ENCODE peak calls at places on chromosomes 1 and 21, in six cellular contexts. One of them, this sample, is unnamed.

GRCh38 chr1:174982971-174983689 is 16.6 kb upstream of the CACYBP start:
- DNase-seq in HFF-Myc: no peak
- DNase-seq in astrocyte of the spinal cord: peak
- DNase-seq in colonic mucosa: peak
- DNase-seq in AG09309: no peak
- DNase-seq in astrocyte: no peak
- DNase-seq in this sample: peak

GRCh38 chr1:94806451-94806861 is 13.7 kb upstream of the SLC44A3 start:
- DNase-seq in colonic mucosa: no peak
- DNase-seq in AG09309: no peak
- DNase-seq in astrocyte of the spinal cord: no peak
- DNase-seq in astrocyte: peak
- DNase-seq in HFF-Myc: peak
- DNase-seq in this sample: no peak

GRCh38 chr1:15197591-15198447 is 44.3 kb downstream of the TMEM51 start:
- DNase-seq in astrocyte of the spinal cord: no peak
- DNase-seq in HFF-Myc: no peak
- DNase-seq in astrocyte: no peak
- DNase-seq in AG09309: no peak
- DNase-seq in colonic mucosa: no peak
- DNase-seq in this sample: no peak

GRCh38 chr1:87953732-87954344 is 625.2 kb downstream of the LMO4 start:
- DNase-seq in astrocyte of the spinal cord: peak
- DNase-seq in HFF-Myc: peak
- DNase-seq in colonic mucosa: peak
- DNase-seq in astrocyte: peak
- DNase-seq in AG09309: peak
- DNase-seq in this sample: peak

GRCh38 chr1:54850082-54850730 is 36.8 kb downstream of the DHCR24 start:
- DNase-seq in HFF-Myc: no peak
- DNase-seq in astrocyte: peak
- DNase-seq in colonic mucosa: no peak
- DNase-seq in astrocyte of the spinal cord: no peak
- DNase-seq in AG09309: no peak
- DNase-seq in this sample: peak

GRCh38 chr1:164801791-164802572 is 243.0 kb downstream of the PBX1 start:
- DNase-seq in AG09309: no peak
- DNase-seq in astrocyte: no peak
- DNase-seq in astrocyte of the spinal cord: no peak
- DNase-seq in colonic mucosa: no peak
- DNase-seq in HFF-Myc: no peak
- DNase-seq in this sample: no peak

GRCh38 chr1:46186076-46186475 is 9.8 kb upstream of the P3R3URF start:
- DNase-seq in colonic mucosa: no peak
- DNase-seq in HFF-Myc: no peak
- DNase-seq in astrocyte of the spinal cord: no peak
- DNase-seq in astrocyte: no peak
- DNase-seq in AG09309: no peak
- DNase-seq in this sample: no peak

GRCh38 chr1:11071463-11072215 is 11.8 kb upstream of the SRM start:
- DNase-seq in astrocyte: no peak
- DNase-seq in HFF-Myc: no peak
- DNase-seq in astrocyte of the spinal cord: no peak
- DNase-seq in AG09309: no peak
- DNase-seq in colonic mucosa: peak
- DNase-seq in this sample: no peak

GRCh38 chr1:234208351-234208750 is 164.9 kb upstream of the COA6 start:
- DNase-seq in astrocyte: no peak
- DNase-seq in HFF-Myc: no peak
- DNase-seq in astrocyte of the spinal cord: no peak
- DNase-seq in AG09309: no peak
- DNase-seq in colonic mucosa: no peak
- DNase-seq in this sample: no peak

GRCh38 chr1:162674018-162674608 is 41.8 kb downstream of the DDR2 start:
- DNase-seq in HFF-Myc: no peak
- DNase-seq in colonic mucosa: no peak
- DNase-seq in astrocyte: peak
- DNase-seq in AG09309: no peak
- DNase-seq in astrocyte of the spinal cord: no peak
- DNase-seq in this sample: peak

GRCh38 chr1:160040481-160040880 is 8.7 kb upstream of the PIGM start:
- DNase-seq in AG09309: no peak
- DNase-seq in astrocyte: no peak
- DNase-seq in astrocyte of the spinal cord: no peak
- DNase-seq in colonic mucosa: no peak
- DNase-seq in HFF-Myc: no peak
- DNase-seq in this sample: no peak

GRCh38 chr1:29312469-29313466 is 76.4 kb downstream of the PTPRU start:
- DNase-seq in astrocyte of the spinal cord: no peak
- DNase-seq in AG09309: no peak
- DNase-seq in colonic mucosa: no peak
- DNase-seq in HFF-Myc: no peak
- DNase-seq in astrocyte: no peak
- DNase-seq in this sample: no peak

GRCh38 chr1:37167479-37167878 is 133.2 kb upstream of the GRIK3 start:
- DNase-seq in AG09309: no peak
- DNase-seq in astrocyte: no peak
- DNase-seq in colonic mucosa: no peak
- DNase-seq in HFF-Myc: no peak
- DNase-seq in astrocyte of the spinal cord: no peak
- DNase-seq in this sample: no peak

GRCh38 chr21:36122977-36123376 is 11.9 kb upstream of the CBR3 start:
- DNase-seq in AG09309: no peak
- DNase-seq in colonic mucosa: no peak
- DNase-seq in astrocyte: no peak
- DNase-seq in HFF-Myc: no peak
- DNase-seq in astrocyte of the spinal cord: no peak
- DNase-seq in this sample: no peak

GRCh38 chr1:214473392-214473791 is 78.0 kb downstream of the PTPN14 start:
- DNase-seq in astrocyte: peak
- DNase-seq in colonic mucosa: no peak
- DNase-seq in HFF-Myc: no peak
- DNase-seq in astrocyte of the spinal cord: peak
- DNase-seq in AG09309: peak
- DNase-seq in this sample: no peak

GRCh38 chr1:44346184-44346583 is 8.9 kb downstream of the ERI3 start:
- DNase-seq in astrocyte: no peak
- DNase-seq in colonic mucosa: no peak
- DNase-seq in HFF-Myc: no peak
- DNase-seq in AG09309: no peak
- DNase-seq in astrocyte of the spinal cord: no peak
- DNase-seq in this sample: no peak

GRCh38 chr1:204130989-204131892 is 20.6 kb downstream of the ETNK2 start:
- DNase-seq in AG09309: peak
- DNase-seq in HFF-Myc: peak
- DNase-seq in astrocyte: peak
- DNase-seq in colonic mucosa: no peak
- DNase-seq in astrocyte of the spinal cord: peak
- DNase-seq in this sample: peak

GRCh38 chr1:154586231-154586630 is 18.7 kb downstream of the CHRNB2 start:
- DNase-seq in colonic mucosa: no peak
- DNase-seq in HFF-Myc: no peak
- DNase-seq in astrocyte of the spinal cord: no peak
- DNase-seq in AG09309: no peak
- DNase-seq in astrocyte: no peak
- DNase-seq in this sample: no peak

GRCh38 chr1:23556661-23557470 is 2.4 kb downstream of the ID3 start:
- DNase-seq in colonic mucosa: no peak
- DNase-seq in AG09309: peak
- DNase-seq in astrocyte of the spinal cord: peak
- DNase-seq in HFF-Myc: no peak
- DNase-seq in astrocyte: no peak
- DNase-seq in this sample: no peak

GRCh38 chr1:203129501-203130231 is 2.1 kb downstream of the ADORA1 start:
- DNase-seq in astrocyte of the spinal cord: no peak
- DNase-seq in HFF-Myc: no peak
- DNase-seq in AG09309: no peak
- DNase-seq in colonic mucosa: no peak
- DNase-seq in astrocyte: no peak
- DNase-seq in this sample: no peak

GRCh38 chr1:153553691-153554608 is 4.9 kb upstream of the S100A3 start:
- DNase-seq in colonic mucosa: no peak
- DNase-seq in astrocyte: no peak
- DNase-seq in astrocyte of the spinal cord: no peak
- DNase-seq in HFF-Myc: no peak
- DNase-seq in AG09309: no peak
- DNase-seq in this sample: no peak

GRCh38 chr1:115718011-115718754 is 50.3 kb downstream of the CASQ2 start:
- DNase-seq in HFF-Myc: no peak
- DNase-seq in astrocyte of the spinal cord: no peak
- DNase-seq in astrocyte: peak
- DNase-seq in AG09309: no peak
- DNase-seq in colonic mucosa: no peak
- DNase-seq in this sample: no peak

GRCh38 chr1:23013657-23014056 is 2.0 kb downstream of the TEX46 start:
- DNase-seq in AG09309: no peak
- DNase-seq in colonic mucosa: no peak
- DNase-seq in astrocyte of the spinal cord: peak
- DNase-seq in HFF-Myc: no peak
- DNase-seq in astrocyte: no peak
- DNase-seq in this sample: peak

GRCh38 chr1:175207971-175208370 is 15.4 kb upstream of the KIAA0040 start:
- DNase-seq in astrocyte: no peak
- DNase-seq in colonic mucosa: no peak
- DNase-seq in AG09309: no peak
- DNase-seq in astrocyte of the spinal cord: no peak
- DNase-seq in HFF-Myc: no peak
- DNase-seq in this sample: no peak

GRCh38 chr1:244322791-244323521 is 128.8 kb downstream of the ADSS2 start:
- DNase-seq in astrocyte of the spinal cord: peak
- DNase-seq in colonic mucosa: peak
- DNase-seq in HFF-Myc: peak
- DNase-seq in astrocyte: peak
- DNase-seq in AG09309: peak
- DNase-seq in this sample: peak

GRCh38 chr1:33244143-33244808 is 12.0 kb upstream of the ZNF362 start:
- DNase-seq in HFF-Myc: no peak
- DNase-seq in colonic mucosa: no peak
- DNase-seq in astrocyte of the spinal cord: peak
- DNase-seq in AG09309: no peak
- DNase-seq in astrocyte: peak
- DNase-seq in this sample: peak

GRCh38 chr21:46552865-46553379 is 52.0 kb downstream of the S100B start:
- DNase-seq in astrocyte: no peak
- DNase-seq in astrocyte of the spinal cord: no peak
- DNase-seq in HFF-Myc: no peak
- DNase-seq in AG09309: no peak
- DNase-seq in colonic mucosa: no peak
- DNase-seq in this sample: no peak

GRCh38 chr1:214295934-214296333 is 15.0 kb downstream of the SMYD2 start:
- DNase-seq in astrocyte: no peak
- DNase-seq in AG09309: no peak
- DNase-seq in colonic mucosa: no peak
- DNase-seq in astrocyte of the spinal cord: no peak
- DNase-seq in HFF-Myc: no peak
- DNase-seq in this sample: no peak

GRCh38 chr1:97277891-97278662 is 556.5 kb downstream of the PTBP2 start:
- DNase-seq in AG09309: peak
- DNase-seq in colonic mucosa: no peak
- DNase-seq in astrocyte: peak
- DNase-seq in HFF-Myc: peak
- DNase-seq in astrocyte of the spinal cord: peak
- DNase-seq in this sample: peak

GRCh38 chr21:44919913-44920693 is 596 bp downstream of the ITGB2 start:
- DNase-seq in AG09309: no peak
- DNase-seq in colonic mucosa: no peak
- DNase-seq in HFF-Myc: no peak
- DNase-seq in astrocyte: no peak
- DNase-seq in astrocyte of the spinal cord: no peak
- DNase-seq in this sample: no peak

GRCh38 chr1:100132566-100133477 is at the start of the genes SASS6 and TRMT13:
- DNase-seq in astrocyte of the spinal cord: peak
- DNase-seq in astrocyte: peak
- DNase-seq in colonic mucosa: peak
- DNase-seq in AG09309: peak
- DNase-seq in HFF-Myc: peak
- DNase-seq in this sample: peak
- TF ChIP-seq CTCF in astrocyte of the spinal cord: no peak
- TF ChIP-seq CTCF in astrocyte: no peak
- TF ChIP-seq CTCF in colonic mucosa: no peak
- TF ChIP-seq CTCF in AG09309: no peak
- TF ChIP-seq CTCF in HFF-Myc: no peak
- TF ChIP-seq CTCF in this sample: no peak

DNA sequence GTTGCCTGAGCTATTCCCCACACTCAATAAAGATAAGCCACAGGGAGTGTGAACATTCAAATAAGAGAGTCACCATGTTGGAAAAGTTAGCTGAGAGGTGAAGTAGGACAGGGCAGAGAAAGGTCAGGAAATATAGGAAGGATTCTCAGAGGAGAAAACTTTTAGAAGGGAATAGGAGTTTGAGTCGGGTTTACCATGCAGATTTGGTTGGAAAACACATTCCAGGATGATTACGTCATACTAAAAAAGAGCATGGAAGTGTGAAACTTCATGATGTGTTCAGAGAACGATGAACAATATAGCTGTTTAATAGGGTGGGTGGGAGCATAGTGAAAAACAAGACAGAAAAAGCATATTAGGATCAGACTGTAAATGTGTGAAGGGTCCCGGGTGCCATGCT is 1125.3 kb upstream of the ADGRL2 start:
- DNase-seq in AG09309: no peak
- DNase-seq in astrocyte: peak
- DNase-seq in astrocyte of the spinal cord: peak
- DNase-seq in HFF-Myc: no peak
- DNase-seq in colonic mucosa: no peak
- DNase-seq in this sample: no peak
- H3K4me3 ChIP-seq in AG09309: no peak
- H3K4me3 ChIP-seq in astrocyte: no peak
- H3K4me3 ChIP-seq in astrocyte of the spinal cord: no peak
- H3K4me3 ChIP-seq in HFF-Myc: no peak
- H3K4me3 ChIP-seq in colonic mucosa: no peak
- H3K4me3 ChIP-seq in this sample: no peak

GRCh38 chr1:25590096-25590824 is 26.3 kb upstream of the MAN1C1 start:
- DNase-seq in HFF-Myc: no peak
- DNase-seq in astrocyte: no peak
- DNase-seq in astrocyte of the spinal cord: no peak
- DNase-seq in AG09309: no peak
- DNase-seq in colonic mucosa: no peak
- DNase-seq in this sample: no peak
- TF ChIP-seq CTCF in HFF-Myc: no peak
- TF ChIP-seq CTCF in astrocyte: no peak
- TF ChIP-seq CTCF in astrocyte of the spinal cord: peak
- TF ChIP-seq CTCF in AG09309: no peak
- TF ChIP-seq CTCF in colonic mucosa: no peak
- TF ChIP-seq CTCF in this sample: no peak

DNA sequence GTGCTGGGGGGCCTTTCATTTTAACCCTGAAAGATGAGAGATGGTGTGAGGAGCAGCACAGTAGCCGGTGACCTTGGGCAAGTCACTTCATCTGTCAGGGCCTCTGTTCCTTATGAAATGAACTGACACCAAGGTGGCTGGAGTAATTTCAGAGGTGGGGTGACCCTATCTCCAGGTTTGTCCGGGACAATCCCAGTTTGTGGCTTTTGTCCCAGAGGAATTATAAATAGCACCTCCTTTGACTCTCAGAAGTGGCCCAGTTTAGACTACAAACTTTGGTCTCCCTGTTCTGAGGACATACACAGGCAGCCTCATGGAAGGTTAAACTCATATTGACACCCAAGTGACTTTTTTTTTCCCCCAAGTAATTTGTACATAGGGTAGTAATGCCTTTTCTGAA is 14.6 kb downstream of the ACTN2 start:
- DNase-seq in AG09309: no peak
- DNase-seq in colonic mucosa: no peak
- DNase-seq in astrocyte: no peak
- DNase-seq in astrocyte of the spinal cord: no peak
- DNase-seq in HFF-Myc: no peak
- DNase-seq in this sample: no peak
- H3K4me3 ChIP-seq in AG09309: no peak
- H3K4me3 ChIP-seq in colonic mucosa: no peak
- H3K4me3 ChIP-seq in astrocyte: no peak
- H3K4me3 ChIP-seq in astrocyte of the spinal cord: no peak
- H3K4me3 ChIP-seq in HFF-Myc: no peak
- H3K4me3 ChIP-seq in this sample: no peak

This sample was measured in PC-3.